ENCODE peak calls at places on chromosomes 13 and 19, in eight cellular contexts. I, J, Q, R, L, K, X and F are unnamed samples.

GRCh38 chr13:20475927-20476691 is 49.5 kb downstream of the CRYL1 start:
- DNase-seq in J (no peak), X (no peak), I (no peak), K (no peak), R (no peak), L (no peak), Q (no peak), F (no peak)

GRCh38 chr19:3270908-3271307 is 46.4 kb downstream of the CELF5 start:
- DNase-seq in L (no peak), I (no peak), Q (peak; percentile 76), X (no peak), K (peak; percentile 45), J (no peak), R (peak; percentile 53), F (no peak)

GRCh38 chr13:63297162-63297561 is 1881.5 kb upstream of the PCDH20 start:
- DNase-seq in J (no peak), L (no peak), Q (no peak), K (no peak), I (no peak), R (no peak), X (no peak), F (no peak)

GRCh38 chr19:30719189-30719990 is 347.2 kb downstream of the ZNF536 start:
- DNase-seq in R (peak; percentile 41), J (peak; percentile 59), X (peak; percentile 81), K (no peak), L (peak; percentile 92), Q (peak; percentile 39), I (no peak), F (peak; percentile 66)

GRCh38 chr13:30147380-30147779 is 160.0 kb downstream of the KATNAL1 start:
- DNase-seq in X (no peak), Q (no peak), K (no peak), I (no peak), L (no peak), J (no peak), R (no peak), F (no peak)

GRCh38 chr19:29714953-29715694 is at the start of gene C19orf12:
- DNase-seq in R (no peak), Q (peak; percentile 40), I (peak; percentile 63), X (peak; percentile 89), K (peak; percentile 23), L (peak; percentile 94), J (peak; percentile 81), F (peak; percentile 67)

GRCh38 chr19:2567580-2567979 is 91.7 kb downstream of the GADD45B start:
- DNase-seq in I (no peak), L (no peak), K (no peak), R (no peak), J (no peak), X (peak; percentile 76), Q (no peak), F (peak; percentile 60)

GRCh38 chr19:7625763-7626372 is 3.5 kb downstream of the XAB2 start:
- DNase-seq in Q (no peak), J (no peak), I (no peak), R (no peak), X (no peak), K (no peak), L (peak; percentile 80), F (no peak)

GRCh38 chr13:84684048-84684662 is 801.9 kb upstream of the SLITRK1 start:
- DNase-seq in K (no peak), X (no peak), I (no peak), J (no peak), R (no peak), Q (no peak), L (no peak), F (no peak)

GRCh38 chr13:106989866-106990265 is 421.9 kb upstream of the ARGLU1 start:
- DNase-seq in Q (no peak), L (no peak), K (no peak), I (no peak), X (no peak), R (no peak), J (no peak), F (no peak)

GRCh38 chr19:18202759-18203407 is 959 bp downstream of the RAB3A start:
- DNase-seq in X (peak; percentile 82), J (peak; percentile 57), L (peak; percentile 88), I (no peak), R (peak; percentile 49), K (no peak), Q (no peak), F (no peak)

GRCh38 chr19:45591004-45591637 is 6.5 kb upstream of the OPA3 start:
- DNase-seq in K (peak; percentile 35), Q (peak; percentile 33), L (peak; percentile 85), R (peak; percentile 89), X (no peak), J (peak; percentile 67), I (peak; percentile 19), F (peak; percentile 39)

GRCh38 chr13:51681037-51681678 is 96.9 kb downstream of the WDFY2 start:
- DNase-seq in J (no peak), X (no peak), I (no peak), K (peak; percentile 88), R (no peak), Q (peak; percentile 85), L (no peak), F (no peak)

GRCh38 chr13:99473515-99473914 is 27.8 kb upstream of the TM9SF2 start:
- DNase-seq in L (no peak), J (no peak), I (no peak), Q (no peak), R (no peak), X (no peak), K (no peak), F (no peak)

GRCh38 chr13:109333893-109334651 is 452.3 kb downstream of the IRS2 start:
- DNase-seq in X (no peak), Q (no peak), I (no peak), R (no peak), K (no peak), J (no peak), L (no peak), F (no peak)

GRCh38 chr19:35718345-35719041 is 690 bp downstream of the KMT2B start:
- DNase-seq in X (peak; percentile 85), K (no peak), J (peak; percentile 57), Q (peak; percentile 30), R (no peak), I (peak; percentile 29), L (peak; percentile 93), F (peak; percentile 70)

GRCh38 chr13:49443327-49443688 is 556 bp downstream of the CAB39L start:
- DNase-seq in Q (peak; percentile 46), K (peak; percentile 35), J (no peak), I (peak; percentile 47), R (no peak), L (no peak), X (no peak), F (no peak)

GRCh38 chr19:38384209-38385027 is 3.4 kb downstream of the GGN start:
- DNase-seq in K (no peak), L (no peak), R (peak; percentile 78), J (no peak), I (no peak), Q (no peak), X (no peak), F (no peak)